ENCODE peak calls at places on chromosomes 12 and 14, in seven cellular contexts. S, L, R, F, U, D and I are unnamed samples.

GRCh38 chr14:37583358-37584210 is 11.5 kb downstream of the FOXA1 start:
- DNase-seq in L (no peak), U (no peak), R (peak), F (no peak), S (no peak), D (no peak), I (peak)

GRCh38 chr14:41859336-41859735 is 252.7 kb downstream of the LRFN5 start:
- DNase-seq in R (no peak), U (no peak), D (no peak), F (no peak), L (peak), S (no peak), I (no peak)

GRCh38 chr14:83356080-83356479 is 1822.4 kb upstream of the SEL1L start:
- DNase-seq in R (no peak), F (no peak), D (no peak), S (no peak), U (no peak), L (no peak), I (no peak)

GRCh38 chr14:56215180-56215579 is 97.0 kb downstream of the PELI2 start:
- DNase-seq in R (no peak), F (no peak), L (no peak), U (no peak), D (no peak), S (no peak), I (no peak)

GRCh38 chr14:85532981-85533820 is 3.3 kb downstream of the FLRT2 start:
- DNase-seq in D (peak), L (peak), U (no peak), R (no peak), S (peak), F (peak), I (peak)

GRCh38 chr12:31029916-31030562 is 43.6 kb upstream of the DDX11 start:
- DNase-seq in S (no peak), F (peak), L (no peak), R (no peak), U (no peak), D (no peak), I (no peak)

GRCh38 chr12:111828338-111828979 is 13.6 kb upstream of the MAPKAPK5 start:
- DNase-seq in D (no peak), S (no peak), R (no peak), U (no peak), F (no peak), L (no peak), I (no peak)

GRCh38 chr14:57617510-57617909 is 123.9 kb upstream of the CCDC198 start:
- DNase-seq in F (no peak), D (no peak), L (no peak), U (no peak), S (no peak), R (no peak), I (no peak)

GRCh38 chr12:12086975-12087692 is 16.4 kb downstream of the BCL2L14 start:
- DNase-seq in L (no peak), D (no peak), F (no peak), R (no peak), S (no peak), U (no peak), I (no peak)

GRCh38 chr14:40733206-40733605 is 873.5 kb upstream of the LRFN5 start:
- DNase-seq in U (no peak), F (no peak), L (no peak), D (no peak), S (no peak), R (no peak), I (no peak)

GRCh38 chr14:51422704-51423103 is 182.7 kb downstream of the TMX1 start:
- DNase-seq in R (no peak), U (no peak), S (no peak), F (no peak), L (no peak), D (no peak), I (no peak)

GRCh38 chr12:47188576-47189441 is 109.0 kb upstream of the AMIGO2 start:
- DNase-seq in F (no peak), L (peak), U (no peak), R (no peak), D (no peak), S (no peak), I (no peak)

GRCh38 chr14:99575043-99576023 is 28.7 kb downstream of the CCDC85C start:
- DNase-seq in D (peak), L (peak), R (peak), F (peak), S (no peak), U (no peak), I (no peak)

GRCh38 chr12:49902399-49903350 is 1.0 kb downstream of the FAIM2 start:
- DNase-seq in U (no peak), D (no peak), F (no peak), S (no peak), L (no peak), R (no peak), I (no peak)

GRCh38 chr12:113190761-113191160 is 5.2 kb downstream of the RITA1 start:
- DNase-seq in L (peak), S (no peak), R (no peak), D (no peak), U (no peak), F (no peak), I (no peak)

GRCh38 chr12:85805654-85806053 is 30.6 kb downstream of the RASSF9 start:
- DNase-seq in F (no peak), U (no peak), R (no peak), S (no peak), D (no peak), L (no peak), I (no peak)

GRCh38 chr14:76329951-76330350 is 46.0 kb upstream of the ESRRB start:
- DNase-seq in L (no peak), R (no peak), U (no peak), D (no peak), S (no peak), F (no peak), I (no peak)

GRCh38 chr14:90905531-90905930 is 89.3 kb upstream of the TTC7B start:
- DNase-seq in S (no peak), L (no peak), D (no peak), F (no peak), U (no peak), R (no peak), I (no peak)

GRCh38 chr14:52058346-52058745 is 10.5 kb downstream of the NID2 start:
- DNase-seq in U (no peak), F (no peak), D (no peak), R (no peak), S (no peak), L (no peak), I (no peak)

GRCh38 chr14:35335388-35336092 is 43.4 kb downstream of the PSMA6 start:
- DNase-seq in L (no peak), U (no peak), R (peak), F (peak), S (no peak), D (peak), I (peak)

GRCh38 chr12:132510746-132511477 is 21.0 kb downstream of the FBRSL1 start:
- DNase-seq in L (no peak), U (no peak), R (no peak), S (no peak), F (no peak), D (no peak), I (no peak)

GRCh38 chr12:131850856-131851559 is 22.8 kb downstream of the MMP17 start:
- DNase-seq in R (peak), L (no peak), F (peak), U (no peak), S (no peak), D (peak), I (peak)

GRCh38 chr12:6592087-6592486 is 15.1 kb downstream of the CHD4 start:
- DNase-seq in R (no peak), F (no peak), U (no peak), D (no peak), S (no peak), L (no peak), I (no peak)
- H3K4me3 ChIP-seq in R (no peak), F (no peak), U (no peak), D (no peak), S (no peak), L (no peak), I (no peak)

GRCh38 chr14:92748259-92749016 is at the start of gene LGMN:
- DNase-seq in S (peak), F (peak), D (peak), R (peak), L (peak), U (peak), I (peak)
- TF ChIP-seq CTCF in S (no peak), F (no peak), D (no peak), R (no peak), L (no peak), U (peak), I (no peak)

GRCh38 chr14:91985521-91986255 is 38.2 kb upstream of the FBLN5 start:
- DNase-seq in R (no peak), F (no peak), U (no peak), D (no peak), L (peak), S (no peak), I (no peak)
- TF ChIP-seq POLR2A in R (no peak), F (no peak), U (no peak), D (no peak), L (no peak), S (no peak), I (no peak)

GRCh38 chr12:57235728-57236131 is 6.2 kb downstream of the SHMT2 start:
- DNase-seq in D (no peak), L (no peak), R (no peak), F (no peak), S (no peak), U (no peak), I (no peak)
- H3K4me3 ChIP-seq in D (peak), L (no peak), R (no peak), F (no peak), S (peak), U (peak), I (no peak)